ENCODE peak calls at places on chromosomes 12 and 14, in nine cellular contexts. V is hepatic stellate cell, P is HTR-8/SVneo, E is occipital lobe, Y is HS-5, L is Panc1, S is Right ventricle myocardium superior, O is heart right ventricle, D is adrenal gland. G is an unnamed sample.

GRCh38 chr12:65656904-65657351 is 167.4 kb upstream of the HMGA2 start:
- DNase-seq in V (peak; percentile 46), P (peak; percentile 44), E (no peak), Y (peak; percentile 100), L (peak; percentile 97), S (no peak), O (no peak), D (no peak), G (peak; percentile 98)

GRCh38 chr12:121762269-121762668 is 31.2 kb downstream of the RHOF start:
- DNase-seq in V (peak; percentile 74), P (no peak), E (no peak), Y (no peak), L (no peak), S (no peak), O (no peak), D (no peak), G (no peak)

GRCh38 chr14:77111021-77111420 is 13.0 kb downstream of the CIPC start:
- DNase-seq in V (no peak), P (no peak), E (peak; percentile 62), Y (no peak), L (no peak), S (no peak), O (no peak), D (no peak), G (no peak)

GRCh38 chr12:50380761-50381325 is 15.6 kb downstream of the FAM186A start:
- DNase-seq in V (no peak), P (no peak), E (no peak), Y (no peak), L (no peak), S (no peak), O (no peak), D (no peak), G (no peak)

GRCh38 chr14:29627141-29627540 is 300.5 kb downstream of the PRKD1 start:
- DNase-seq in V (no peak), P (no peak), E (no peak), Y (no peak), L (peak; percentile 7), S (no peak), O (no peak), D (no peak), G (peak; percentile 5)

GRCh38 chr12:1928439-1929121 is 10.1 kb upstream of the CACNA2D4 start:
- DNase-seq in V (no peak), P (no peak), E (no peak), Y (no peak), L (no peak), S (peak; percentile 41), O (no peak), D (peak; percentile 8), G (no peak)

GRCh38 chr12:113232787-113233585 is 11.7 kb downstream of the TPCN1 start:
- DNase-seq in V (no peak), P (no peak), E (peak; percentile 67), Y (no peak), L (no peak), S (peak; percentile 67), O (peak; percentile 39), D (peak; percentile 86), G (no peak)

GRCh38 chr14:94773017-94773681 is 3.2 kb upstream of the GSC start:
- DNase-seq in V (no peak), P (no peak), E (no peak), Y (no peak), L (no peak), S (no peak), O (no peak), D (no peak), G (no peak)

GRCh38 chr12:56020437-56021189 is at the start of gene IKZF4:
- DNase-seq in V (peak; percentile 19), P (no peak), E (no peak), Y (no peak), L (no peak), S (peak; percentile 61), O (peak; percentile 21), D (peak; percentile 91), G (no peak)

GRCh38 chr12:54890339-54890738 is 36.0 kb downstream of the MUCL1 start:
- DNase-seq in V (no peak), P (no peak), E (no peak), Y (no peak), L (no peak), S (no peak), O (no peak), D (no peak), G (no peak)

GRCh38 chr12:4566474-4566873 is 4.5 kb downstream of the DYRK4 start:
- DNase-seq in V (no peak), P (no peak), E (no peak), Y (no peak), L (no peak), S (no peak), O (no peak), D (no peak), G (no peak)

GRCh38 chr14:95564060-95564459 is 29.2 kb downstream of the GLRX5 start:
- DNase-seq in V (no peak), P (no peak), E (no peak), Y (no peak), L (no peak), S (peak; percentile 60), O (peak; percentile 24), D (no peak), G (no peak)

GRCh38 chr12:57836442-57837375 is 9.8 kb downstream of the CTDSP2 start:
- DNase-seq in V (peak; percentile 90), P (peak; percentile 85), E (no peak), Y (peak; percentile 65), L (no peak), S (peak; percentile 87), O (peak; percentile 82), D (peak; percentile 77), G (peak; percentile 61)